ENCODE peak calls at places on chromosomes 16 and 17, in eight cellular contexts. One of them, this sample, is unnamed. For H3K27me3, the result is how much of the 10 kb centered on the place peaks cover.

GRCh38 chr17:18238299-18238698 is 12.9 kb downstream of the LLGL1 start:
- DNase-seq in WERI-Rb-1: no peak
- DNase-seq in adrenal gland: no peak
- DNase-seq in PC-3: no peak
- DNase-seq in cardiac muscle cell: no peak
- DNase-seq in heart left ventricle: no peak
- DNase-seq in stomach: no peak
- DNase-seq in HCT116: no peak
- DNase-seq in this sample: no peak

GRCh38 chr17:42281571-42282096 is 5.4 kb upstream of the STAT5B start:
- DNase-seq in WERI-Rb-1: peak
- DNase-seq in adrenal gland: peak
- DNase-seq in PC-3: no peak
- DNase-seq in cardiac muscle cell: no peak
- DNase-seq in heart left ventricle: no peak
- DNase-seq in stomach: peak
- DNase-seq in HCT116: no peak
- DNase-seq in this sample: no peak

GRCh38 chr17:82386881-82387498 is 15.4 kb downstream of the UTS2R start:
- DNase-seq in WERI-Rb-1: no peak
- DNase-seq in adrenal gland: no peak
- DNase-seq in PC-3: no peak
- DNase-seq in cardiac muscle cell: no peak
- DNase-seq in heart left ventricle: no peak
- DNase-seq in stomach: no peak
- DNase-seq in HCT116: no peak
- DNase-seq in this sample: no peak

GRCh38 chr16:69412287-69412686 is 12.1 kb upstream of the CYB5B start:
- DNase-seq in WERI-Rb-1: no peak
- DNase-seq in adrenal gland: peak
- DNase-seq in PC-3: no peak
- DNase-seq in cardiac muscle cell: no peak
- DNase-seq in heart left ventricle: no peak
- DNase-seq in stomach: no peak
- DNase-seq in HCT116: no peak
- DNase-seq in this sample: no peak

GRCh38 chr17:66684256-66684655 is 150.7 kb upstream of the CACNG5 start:
- DNase-seq in WERI-Rb-1: no peak
- DNase-seq in adrenal gland: no peak
- DNase-seq in PC-3: peak
- DNase-seq in cardiac muscle cell: no peak
- DNase-seq in heart left ventricle: no peak
- DNase-seq in stomach: no peak
- DNase-seq in HCT116: no peak
- DNase-seq in this sample: no peak

GRCh38 chr16:57697896-57698537 is 3.4 kb downstream of the DRC7 start:
- DNase-seq in WERI-Rb-1: no peak
- DNase-seq in adrenal gland: no peak
- DNase-seq in PC-3: no peak
- DNase-seq in cardiac muscle cell: no peak
- DNase-seq in heart left ventricle: no peak
- DNase-seq in stomach: no peak
- DNase-seq in HCT116: no peak
- DNase-seq in this sample: no peak

GRCh38 chr16:11792404-11793260 is 4.4 kb downstream of the ZC3H7A start:
- DNase-seq in WERI-Rb-1: peak
- DNase-seq in adrenal gland: no peak
- DNase-seq in PC-3: no peak
- DNase-seq in cardiac muscle cell: peak
- DNase-seq in heart left ventricle: no peak
- DNase-seq in stomach: peak
- DNase-seq in HCT116: no peak
- DNase-seq in this sample: no peak

GRCh38 chr16:74268372-74268782 is 28.2 kb upstream of the PSMD7 start:
- DNase-seq in WERI-Rb-1: no peak
- DNase-seq in adrenal gland: no peak
- DNase-seq in PC-3: no peak
- DNase-seq in cardiac muscle cell: no peak
- DNase-seq in heart left ventricle: no peak
- DNase-seq in stomach: no peak
- DNase-seq in HCT116: no peak
- DNase-seq in this sample: no peak

GRCh38 chr17:1985686-1986085 is 39.4 kb downstream of the RTN4RL1 start:
- DNase-seq in WERI-Rb-1: peak
- DNase-seq in adrenal gland: no peak
- DNase-seq in PC-3: no peak
- DNase-seq in cardiac muscle cell: peak
- DNase-seq in heart left ventricle: no peak
- DNase-seq in stomach: no peak
- DNase-seq in HCT116: no peak
- DNase-seq in this sample: no peak

GRCh38 chr17:73391331-73392265 is 79.8 kb upstream of the CDC42EP4 start:
- DNase-seq in WERI-Rb-1: no peak
- DNase-seq in adrenal gland: no peak
- DNase-seq in PC-3: no peak
- DNase-seq in cardiac muscle cell: no peak
- DNase-seq in heart left ventricle: no peak
- DNase-seq in stomach: no peak
- DNase-seq in HCT116: no peak
- DNase-seq in this sample: no peak

GRCh38 chr17:7587831-7588230 is 2.1 kb downstream of the SOX15 start:
- DNase-seq in WERI-Rb-1: no peak
- DNase-seq in adrenal gland: no peak
- DNase-seq in PC-3: peak
- DNase-seq in cardiac muscle cell: no peak
- DNase-seq in heart left ventricle: no peak
- DNase-seq in stomach: no peak
- DNase-seq in HCT116: no peak
- DNase-seq in this sample: no peak

GRCh38 chr17:83067718-83068261 is 11.6 kb upstream of the METRNL start:
- DNase-seq in WERI-Rb-1: peak
- DNase-seq in adrenal gland: no peak
- DNase-seq in PC-3: peak
- DNase-seq in cardiac muscle cell: peak
- DNase-seq in heart left ventricle: peak
- DNase-seq in stomach: no peak
- DNase-seq in HCT116: no peak
- DNase-seq in this sample: peak

GRCh38 chr17:7515912-7516610 is 31.9 kb downstream of the POLR2A start:
- DNase-seq in WERI-Rb-1: no peak
- DNase-seq in adrenal gland: no peak
- DNase-seq in PC-3: no peak
- DNase-seq in cardiac muscle cell: no peak
- DNase-seq in heart left ventricle: no peak
- DNase-seq in stomach: peak
- DNase-seq in HCT116: no peak
- DNase-seq in this sample: no peak

GRCh38 chr16:11585460-11586374 is 1.0 kb downstream of the LITAF start:
- DNase-seq in WERI-Rb-1: no peak
- DNase-seq in adrenal gland: no peak
- DNase-seq in PC-3: no peak
- DNase-seq in cardiac muscle cell: no peak
- DNase-seq in heart left ventricle: peak
- DNase-seq in stomach: peak
- DNase-seq in HCT116: no peak
- DNase-seq in this sample: peak

GRCh38 chr16:822909-823297 is 22.4 kb upstream of the GNG13 start:
- DNase-seq in WERI-Rb-1: no peak
- DNase-seq in adrenal gland: no peak
- DNase-seq in PC-3: no peak
- DNase-seq in cardiac muscle cell: no peak
- DNase-seq in heart left ventricle: no peak
- DNase-seq in stomach: no peak
- DNase-seq in HCT116: no peak
- DNase-seq in this sample: no peak

GRCh38 chr16:822174-822908 is 21.8 kb upstream of the GNG13 start:
- DNase-seq in WERI-Rb-1: no peak
- DNase-seq in adrenal gland: no peak
- DNase-seq in PC-3: no peak
- DNase-seq in cardiac muscle cell: no peak
- DNase-seq in heart left ventricle: no peak
- DNase-seq in stomach: no peak
- DNase-seq in HCT116: no peak
- DNase-seq in this sample: no peak

GRCh38 chr16:824194-824593 is 23.7 kb upstream of the GNG13 start:
- DNase-seq in WERI-Rb-1: no peak
- DNase-seq in adrenal gland: no peak
- DNase-seq in PC-3: no peak
- DNase-seq in cardiac muscle cell: no peak
- DNase-seq in heart left ventricle: no peak
- DNase-seq in stomach: no peak
- DNase-seq in HCT116: no peak
- DNase-seq in this sample: no peak

GRCh38 chr16:825298-826061 is 24.9 kb upstream of the GNG13 start:
- DNase-seq in WERI-Rb-1: no peak
- DNase-seq in adrenal gland: peak
- DNase-seq in PC-3: no peak
- DNase-seq in cardiac muscle cell: no peak
- DNase-seq in heart left ventricle: no peak
- DNase-seq in stomach: no peak
- DNase-seq in HCT116: no peak
- DNase-seq in this sample: no peak

GRCh38 chr16:824601-825000 is 24.1 kb upstream of the GNG13 start:
- DNase-seq in WERI-Rb-1: no peak
- DNase-seq in adrenal gland: no peak
- DNase-seq in PC-3: no peak
- DNase-seq in cardiac muscle cell: no peak
- DNase-seq in heart left ventricle: no peak
- DNase-seq in stomach: no peak
- DNase-seq in HCT116: no peak
- DNase-seq in this sample: no peak
- H3K27me3 ChIP-seq in WERI-Rb-1: under half
- H3K27me3 ChIP-seq in adrenal gland: under half
- H3K27me3 ChIP-seq in PC-3: under half
- H3K27me3 ChIP-seq in cardiac muscle cell: under half
- H3K27me3 ChIP-seq in heart left ventricle: under half
- H3K27me3 ChIP-seq in stomach: under half
- H3K27me3 ChIP-seq in HCT116: under half
- H3K27me3 ChIP-seq in this sample: half or more

DNA sequence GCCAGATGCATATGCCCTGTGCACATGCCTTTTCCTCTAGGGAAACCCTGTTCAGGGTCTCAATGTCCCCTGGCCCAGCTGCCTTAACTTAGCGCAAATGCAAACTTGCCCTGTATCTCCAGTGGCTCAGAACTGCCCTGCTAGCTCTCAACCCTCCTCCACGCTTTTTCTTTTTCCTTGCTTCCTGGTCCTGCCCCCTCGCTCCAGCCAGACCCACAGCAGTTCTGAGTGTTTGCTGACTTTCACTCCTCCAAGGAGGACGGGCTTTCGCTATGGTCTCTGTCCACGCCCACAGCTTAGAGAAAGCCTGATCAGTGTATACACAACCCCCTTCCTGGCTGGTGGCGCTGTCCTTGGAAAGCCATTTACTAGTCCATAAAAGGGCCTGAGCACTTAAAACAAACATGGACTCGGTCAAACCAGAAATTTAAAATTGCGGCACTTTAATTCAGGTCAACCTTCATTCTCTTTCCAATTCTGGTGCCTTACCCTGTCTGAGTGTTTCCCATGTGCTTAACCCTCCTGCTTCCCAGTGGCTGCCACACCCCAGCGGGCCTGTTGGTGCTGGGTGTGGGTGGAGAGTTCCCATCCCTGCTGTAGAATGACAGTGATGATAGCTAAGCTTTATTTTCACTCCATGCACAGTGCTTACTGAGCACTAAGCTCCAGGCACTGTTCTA is 15.6 kb upstream of the TMEM98 start:
- DNase-seq in WERI-Rb-1: peak
- DNase-seq in adrenal gland: peak
- DNase-seq in PC-3: peak
- DNase-seq in cardiac muscle cell: peak
- DNase-seq in heart left ventricle: peak
- DNase-seq in stomach: peak
- DNase-seq in HCT116: no peak
- DNase-seq in this sample: peak
- TF ChIP-seq CTCF in WERI-Rb-1: peak
- TF ChIP-seq CTCF in adrenal gland: no peak
- TF ChIP-seq CTCF in PC-3: peak
- TF ChIP-seq CTCF in cardiac muscle cell: peak
- TF ChIP-seq CTCF in heart left ventricle: no peak
- TF ChIP-seq CTCF in stomach: no peak
- TF ChIP-seq CTCF in HCT116: no peak
- TF ChIP-seq CTCF in this sample: no peak

DNA sequence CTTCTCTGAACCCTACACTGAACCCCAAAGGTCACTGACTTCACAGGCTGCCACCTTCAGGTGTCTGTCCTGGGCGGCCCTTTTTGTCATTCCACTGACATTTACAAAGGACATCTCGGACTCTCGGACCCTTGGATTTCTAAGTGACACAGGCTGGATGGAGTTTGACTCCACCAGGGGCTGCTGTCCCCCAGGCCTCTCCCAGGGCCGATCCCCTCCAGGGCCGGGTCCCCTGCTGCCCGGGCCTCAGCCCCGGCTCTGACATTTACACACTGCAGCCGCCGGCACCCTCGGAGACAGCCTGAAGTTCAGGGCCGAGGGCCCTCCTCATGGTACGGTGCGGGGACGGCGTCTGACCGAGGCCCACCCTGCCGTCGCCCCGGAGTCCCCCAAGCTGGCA is 24.1 kb downstream of the CACNA1H start:
- DNase-seq in WERI-Rb-1: no peak
- DNase-seq in adrenal gland: no peak
- DNase-seq in PC-3: no peak
- DNase-seq in cardiac muscle cell: no peak
- DNase-seq in heart left ventricle: no peak
- DNase-seq in stomach: no peak
- DNase-seq in HCT116: no peak
- DNase-seq in this sample: no peak
- H3K27me3 ChIP-seq in WERI-Rb-1: under half
- H3K27me3 ChIP-seq in adrenal gland: under half
- H3K27me3 ChIP-seq in PC-3: under half
- H3K27me3 ChIP-seq in cardiac muscle cell: under half
- H3K27me3 ChIP-seq in heart left ventricle: under half
- H3K27me3 ChIP-seq in stomach: under half
- H3K27me3 ChIP-seq in HCT116: under half
- H3K27me3 ChIP-seq in this sample: half or more

GRCh38 chr17:51768706-51769105 is 389.8 kb downstream of the CA10 start:
- DNase-seq in WERI-Rb-1: no peak
- DNase-seq in adrenal gland: no peak
- DNase-seq in PC-3: no peak
- DNase-seq in cardiac muscle cell: no peak
- DNase-seq in heart left ventricle: no peak
- DNase-seq in stomach: no peak
- DNase-seq in HCT116: no peak
- DNase-seq in this sample: no peak

GRCh38 chr17:51761105-51761504 is 397.4 kb downstream of the CA10 start:
- DNase-seq in WERI-Rb-1: no peak
- DNase-seq in adrenal gland: no peak
- DNase-seq in PC-3: no peak
- DNase-seq in cardiac muscle cell: no peak
- DNase-seq in heart left ventricle: no peak
- DNase-seq in stomach: no peak
- DNase-seq in HCT116: no peak
- DNase-seq in this sample: no peak

GRCh38 chr17:51765558-51766145 is 392.9 kb downstream of the CA10 start:
- DNase-seq in WERI-Rb-1: no peak
- DNase-seq in adrenal gland: no peak
- DNase-seq in PC-3: no peak
- DNase-seq in cardiac muscle cell: no peak
- DNase-seq in heart left ventricle: no peak
- DNase-seq in stomach: no peak
- DNase-seq in HCT116: no peak
- DNase-seq in this sample: no peak

GRCh38 chr17:51767287-51767686 is 391.2 kb downstream of the CA10 start:
- DNase-seq in WERI-Rb-1: no peak
- DNase-seq in adrenal gland: no peak
- DNase-seq in PC-3: no peak
- DNase-seq in cardiac muscle cell: no peak
- DNase-seq in heart left ventricle: no peak
- DNase-seq in stomach: no peak
- DNase-seq in HCT116: no peak
- DNase-seq in this sample: no peak

GRCh38 chr17:51764387-51764971 is 394.0 kb downstream of the CA10 start:
- DNase-seq in WERI-Rb-1: peak
- DNase-seq in adrenal gland: peak
- DNase-seq in PC-3: peak
- DNase-seq in cardiac muscle cell: peak
- DNase-seq in heart left ventricle: peak
- DNase-seq in stomach: peak
- DNase-seq in HCT116: peak
- DNase-seq in this sample: no peak
- TF ChIP-seq CTCF in WERI-Rb-1: peak
- TF ChIP-seq CTCF in adrenal gland: peak
- TF ChIP-seq CTCF in PC-3: peak
- TF ChIP-seq CTCF in cardiac muscle cell: peak
- TF ChIP-seq CTCF in heart left ventricle: peak
- TF ChIP-seq CTCF in stomach: no peak
- TF ChIP-seq CTCF in HCT116: peak
- TF ChIP-seq CTCF in this sample: peak